ENCODE peak calls at places on chromosomes 11 and 22, in ten cellular contexts. One of them, this sample, is unnamed.

GRCh38 chr11:35372565-35373283 is 46.6 kb downstream of the SLC1A2 start:
- ATAC-seq in stimulated activated memory B cell treated with anti-CD40 and anti-IgM and Interleukin-4, amounts not matched to agents 10 μg/mL and 1 μg/mL and 100 μg/mL, for 72 hours: no peak
- ATAC-seq in upper lobe of right lung: peak; percentile 18
- ATAC-seq in activated naive CD8-positive, alpha-beta T cell treated with anti-CD3 and anti-CD28 coated beads, Interleukin-2, amount 50 U/mL, for 24 hours: no peak
- ATAC-seq in A549: peak; percentile 58
- ATAC-seq in GM23338: no peak
- ATAC-seq in PC-3: no peak
- ATAC-seq in psoas muscle: no peak
- ATAC-seq in Right ventricle myocardium inferior: no peak
- ATAC-seq in effector memory CD8-positive, alpha-beta T cell: no peak
- ATAC-seq in this sample: no peak

GRCh38 chr11:124179311-124179710 is 3.8 kb upstream of the OR10D3 start:
- ATAC-seq in PC-3: no peak
- ATAC-seq in stimulated activated memory B cell treated with anti-CD40 and anti-IgM and Interleukin-4, amounts not matched to agents 10 μg/mL and 1 μg/mL and 100 μg/mL, for 72 hours: no peak
- ATAC-seq in upper lobe of right lung: no peak
- ATAC-seq in activated naive CD8-positive, alpha-beta T cell treated with anti-CD3 and anti-CD28 coated beads, Interleukin-2, amount 50 U/mL, for 24 hours: no peak
- ATAC-seq in Right ventricle myocardium inferior: no peak
- ATAC-seq in effector memory CD8-positive, alpha-beta T cell: no peak
- ATAC-seq in psoas muscle: no peak
- ATAC-seq in GM23338: no peak
- ATAC-seq in A549: no peak
- ATAC-seq in this sample: no peak

GRCh38 chr11:9639985-9640384 is 23.9 kb upstream of the SWAP70 start:
- ATAC-seq in activated naive CD8-positive, alpha-beta T cell treated with anti-CD3 and anti-CD28 coated beads, Interleukin-2, amount 50 U/mL, for 24 hours: no peak
- ATAC-seq in GM23338: no peak
- ATAC-seq in stimulated activated memory B cell treated with anti-CD40 and anti-IgM and Interleukin-4, amounts not matched to agents 10 μg/mL and 1 μg/mL and 100 μg/mL, for 72 hours: peak; percentile 92
- ATAC-seq in PC-3: no peak
- ATAC-seq in upper lobe of right lung: peak; percentile 87
- ATAC-seq in effector memory CD8-positive, alpha-beta T cell: peak; percentile 26
- ATAC-seq in A549: no peak
- ATAC-seq in psoas muscle: no peak
- ATAC-seq in Right ventricle myocardium inferior: peak; percentile 54
- ATAC-seq in this sample: no peak

GRCh38 chr22:42970029-42970428 is 44.9 kb downstream of the PACSIN2 start:
- ATAC-seq in psoas muscle: no peak
- ATAC-seq in A549: no peak
- ATAC-seq in stimulated activated memory B cell treated with anti-CD40 and anti-IgM and Interleukin-4, amounts not matched to agents 10 μg/mL and 1 μg/mL and 100 μg/mL, for 72 hours: peak; percentile 57
- ATAC-seq in GM23338: no peak
- ATAC-seq in upper lobe of right lung: peak; percentile 72
- ATAC-seq in activated naive CD8-positive, alpha-beta T cell treated with anti-CD3 and anti-CD28 coated beads, Interleukin-2, amount 50 U/mL, for 24 hours: no peak
- ATAC-seq in Right ventricle myocardium inferior: no peak
- ATAC-seq in effector memory CD8-positive, alpha-beta T cell: no peak
- ATAC-seq in PC-3: peak; percentile 73
- ATAC-seq in this sample: peak; percentile 57

GRCh38 chr11:16293204-16293681 is 63.1 kb downstream of the SOX6 start:
- ATAC-seq in psoas muscle: peak; percentile 85
- ATAC-seq in GM23338: peak; percentile 66
- ATAC-seq in stimulated activated memory B cell treated with anti-CD40 and anti-IgM and Interleukin-4, amounts not matched to agents 10 μg/mL and 1 μg/mL and 100 μg/mL, for 72 hours: no peak
- ATAC-seq in A549: no peak
- ATAC-seq in effector memory CD8-positive, alpha-beta T cell: no peak
- ATAC-seq in activated naive CD8-positive, alpha-beta T cell treated with anti-CD3 and anti-CD28 coated beads, Interleukin-2, amount 50 U/mL, for 24 hours: no peak
- ATAC-seq in upper lobe of right lung: no peak
- ATAC-seq in PC-3: no peak
- ATAC-seq in Right ventricle myocardium inferior: peak; percentile 91
- ATAC-seq in this sample: no peak

GRCh38 chr22:23684561-23685031 is 6.2 kb upstream of the RGL4 start:
- ATAC-seq in GM23338: no peak
- ATAC-seq in upper lobe of right lung: no peak
- ATAC-seq in Right ventricle myocardium inferior: no peak
- ATAC-seq in activated naive CD8-positive, alpha-beta T cell treated with anti-CD3 and anti-CD28 coated beads, Interleukin-2, amount 50 U/mL, for 24 hours: no peak
- ATAC-seq in psoas muscle: peak; percentile 2
- ATAC-seq in stimulated activated memory B cell treated with anti-CD40 and anti-IgM and Interleukin-4, amounts not matched to agents 10 μg/mL and 1 μg/mL and 100 μg/mL, for 72 hours: no peak
- ATAC-seq in PC-3: no peak
- ATAC-seq in effector memory CD8-positive, alpha-beta T cell: no peak
- ATAC-seq in A549: no peak
- ATAC-seq in this sample: no peak

GRCh38 chr11:77053217-77054013 is 13.4 kb upstream of the CAPN5 start:
- ATAC-seq in A549: no peak
- ATAC-seq in activated naive CD8-positive, alpha-beta T cell treated with anti-CD3 and anti-CD28 coated beads, Interleukin-2, amount 50 U/mL, for 24 hours: no peak
- ATAC-seq in Right ventricle myocardium inferior: no peak
- ATAC-seq in stimulated activated memory B cell treated with anti-CD40 and anti-IgM and Interleukin-4, amounts not matched to agents 10 μg/mL and 1 μg/mL and 100 μg/mL, for 72 hours: peak; percentile 50
- ATAC-seq in PC-3: no peak
- ATAC-seq in GM23338: no peak
- ATAC-seq in upper lobe of right lung: no peak
- ATAC-seq in effector memory CD8-positive, alpha-beta T cell: no peak
- ATAC-seq in psoas muscle: no peak
- ATAC-seq in this sample: no peak

GRCh38 chr22:20239063-20239950 is 28.8 kb downstream of the RTN4R start:
- ATAC-seq in upper lobe of right lung: no peak
- ATAC-seq in activated naive CD8-positive, alpha-beta T cell treated with anti-CD3 and anti-CD28 coated beads, Interleukin-2, amount 50 U/mL, for 24 hours: peak; percentile 26
- ATAC-seq in stimulated activated memory B cell treated with anti-CD40 and anti-IgM and Interleukin-4, amounts not matched to agents 10 μg/mL and 1 μg/mL and 100 μg/mL, for 72 hours: no peak
- ATAC-seq in GM23338: peak; percentile 18
- ATAC-seq in A549: no peak
- ATAC-seq in Right ventricle myocardium inferior: no peak
- ATAC-seq in psoas muscle: peak; percentile 45
- ATAC-seq in effector memory CD8-positive, alpha-beta T cell: no peak
- ATAC-seq in PC-3: no peak
- ATAC-seq in this sample: no peak

GRCh38 chr22:24455039-24455438 is 27.6 kb downstream of the ADORA2A start:
- ATAC-seq in upper lobe of right lung: no peak
- ATAC-seq in effector memory CD8-positive, alpha-beta T cell: no peak
- ATAC-seq in A549: no peak
- ATAC-seq in stimulated activated memory B cell treated with anti-CD40 and anti-IgM and Interleukin-4, amounts not matched to agents 10 μg/mL and 1 μg/mL and 100 μg/mL, for 72 hours: no peak
- ATAC-seq in Right ventricle myocardium inferior: peak; percentile 57
- ATAC-seq in GM23338: no peak
- ATAC-seq in psoas muscle: no peak
- ATAC-seq in PC-3: no peak
- ATAC-seq in activated naive CD8-positive, alpha-beta T cell treated with anti-CD3 and anti-CD28 coated beads, Interleukin-2, amount 50 U/mL, for 24 hours: no peak
- ATAC-seq in this sample: no peak

GRCh38 chr11:125312391-125312790 is 147.8 kb downstream of the PKNOX2 start:
- ATAC-seq in effector memory CD8-positive, alpha-beta T cell: no peak
- ATAC-seq in activated naive CD8-positive, alpha-beta T cell treated with anti-CD3 and anti-CD28 coated beads, Interleukin-2, amount 50 U/mL, for 24 hours: no peak
- ATAC-seq in psoas muscle: no peak
- ATAC-seq in Right ventricle myocardium inferior: no peak
- ATAC-seq in GM23338: no peak
- ATAC-seq in PC-3: no peak
- ATAC-seq in A549: no peak
- ATAC-seq in upper lobe of right lung: no peak
- ATAC-seq in stimulated activated memory B cell treated with anti-CD40 and anti-IgM and Interleukin-4, amounts not matched to agents 10 μg/mL and 1 μg/mL and 100 μg/mL, for 72 hours: no peak
- ATAC-seq in this sample: no peak

GRCh38 chr11:65390099-65390941 is 3.9 kb downstream of the FRMD8 start:
- ATAC-seq in psoas muscle: no peak
- ATAC-seq in Right ventricle myocardium inferior: no peak
- ATAC-seq in GM23338: peak; percentile 18
- ATAC-seq in effector memory CD8-positive, alpha-beta T cell: no peak
- ATAC-seq in activated naive CD8-positive, alpha-beta T cell treated with anti-CD3 and anti-CD28 coated beads, Interleukin-2, amount 50 U/mL, for 24 hours: no peak
- ATAC-seq in A549: no peak
- ATAC-seq in upper lobe of right lung: no peak
- ATAC-seq in stimulated activated memory B cell treated with anti-CD40 and anti-IgM and Interleukin-4, amounts not matched to agents 10 μg/mL and 1 μg/mL and 100 μg/mL, for 72 hours: no peak
- ATAC-seq in PC-3: no peak
- ATAC-seq in this sample: no peak

GRCh38 chr11:34331329-34331728 is 26.5 kb downstream of the ABTB2 start:
- ATAC-seq in PC-3: peak; percentile 82
- ATAC-seq in A549: peak; percentile 57
- ATAC-seq in GM23338: no peak
- ATAC-seq in effector memory CD8-positive, alpha-beta T cell: no peak
- ATAC-seq in upper lobe of right lung: no peak
- ATAC-seq in Right ventricle myocardium inferior: no peak
- ATAC-seq in psoas muscle: peak; percentile 41
- ATAC-seq in activated naive CD8-positive, alpha-beta T cell treated with anti-CD3 and anti-CD28 coated beads, Interleukin-2, amount 50 U/mL, for 24 hours: no peak
- ATAC-seq in stimulated activated memory B cell treated with anti-CD40 and anti-IgM and Interleukin-4, amounts not matched to agents 10 μg/mL and 1 μg/mL and 100 μg/mL, for 72 hours: no peak
- ATAC-seq in this sample: no peak

GRCh38 chr11:128967578-128967977 is 24.9 kb upstream of the TP53AIP1 start:
- ATAC-seq in Right ventricle myocardium inferior: no peak
- ATAC-seq in psoas muscle: peak; percentile 75
- ATAC-seq in GM23338: no peak
- ATAC-seq in upper lobe of right lung: no peak
- ATAC-seq in effector memory CD8-positive, alpha-beta T cell: no peak
- ATAC-seq in A549: no peak
- ATAC-seq in activated naive CD8-positive, alpha-beta T cell treated with anti-CD3 and anti-CD28 coated beads, Interleukin-2, amount 50 U/mL, for 24 hours: no peak
- ATAC-seq in stimulated activated memory B cell treated with anti-CD40 and anti-IgM and Interleukin-4, amounts not matched to agents 10 μg/mL and 1 μg/mL and 100 μg/mL, for 72 hours: no peak
- ATAC-seq in PC-3: no peak
- ATAC-seq in this sample: no peak

GRCh38 chr11:118274184-118274583 is 10.1 kb upstream of the MPZL2 start:
- ATAC-seq in activated naive CD8-positive, alpha-beta T cell treated with anti-CD3 and anti-CD28 coated beads, Interleukin-2, amount 50 U/mL, for 24 hours: no peak
- ATAC-seq in A549: no peak
- ATAC-seq in GM23338: no peak
- ATAC-seq in effector memory CD8-positive, alpha-beta T cell: no peak
- ATAC-seq in PC-3: peak; percentile 20
- ATAC-seq in stimulated activated memory B cell treated with anti-CD40 and anti-IgM and Interleukin-4, amounts not matched to agents 10 μg/mL and 1 μg/mL and 100 μg/mL, for 72 hours: no peak
- ATAC-seq in Right ventricle myocardium inferior: no peak
- ATAC-seq in psoas muscle: no peak
- ATAC-seq in upper lobe of right lung: peak; percentile 82
- ATAC-seq in this sample: no peak

GRCh38 chr11:1337647-1338007 is 28.2 kb upstream of the TOLLIP start:
- ATAC-seq in effector memory CD8-positive, alpha-beta T cell: no peak
- ATAC-seq in A549: no peak
- ATAC-seq in upper lobe of right lung: no peak
- ATAC-seq in GM23338: no peak
- ATAC-seq in psoas muscle: no peak
- ATAC-seq in PC-3: no peak
- ATAC-seq in stimulated activated memory B cell treated with anti-CD40 and anti-IgM and Interleukin-4, amounts not matched to agents 10 μg/mL and 1 μg/mL and 100 μg/mL, for 72 hours: peak; percentile 53
- ATAC-seq in activated naive CD8-positive, alpha-beta T cell treated with anti-CD3 and anti-CD28 coated beads, Interleukin-2, amount 50 U/mL, for 24 hours: no peak
- ATAC-seq in Right ventricle myocardium inferior: no peak
- ATAC-seq in this sample: no peak

GRCh38 chr11:44555031-44555800 is 10.2 kb upstream of the CD82 start:
- ATAC-seq in activated naive CD8-positive, alpha-beta T cell treated with anti-CD3 and anti-CD28 coated beads, Interleukin-2, amount 50 U/mL, for 24 hours: no peak
- ATAC-seq in effector memory CD8-positive, alpha-beta T cell: no peak
- ATAC-seq in upper lobe of right lung: no peak
- ATAC-seq in A549: no peak
- ATAC-seq in PC-3: no peak
- ATAC-seq in stimulated activated memory B cell treated with anti-CD40 and anti-IgM and Interleukin-4, amounts not matched to agents 10 μg/mL and 1 μg/mL and 100 μg/mL, for 72 hours: no peak
- ATAC-seq in Right ventricle myocardium inferior: no peak
- ATAC-seq in psoas muscle: no peak
- ATAC-seq in GM23338: no peak
- ATAC-seq in this sample: no peak

GRCh38 chr11:61580292-61580888 is 486 bp downstream of the SYT7 start:
- ATAC-seq in effector memory CD8-positive, alpha-beta T cell: peak; percentile 1
- ATAC-seq in upper lobe of right lung: peak; percentile 1
- ATAC-seq in activated naive CD8-positive, alpha-beta T cell treated with anti-CD3 and anti-CD28 coated beads, Interleukin-2, amount 50 U/mL, for 24 hours: peak; percentile 6
- ATAC-seq in psoas muscle: no peak
- ATAC-seq in A549: peak; percentile 14
- ATAC-seq in PC-3: peak; percentile 32
- ATAC-seq in stimulated activated memory B cell treated with anti-CD40 and anti-IgM and Interleukin-4, amounts not matched to agents 10 μg/mL and 1 μg/mL and 100 μg/mL, for 72 hours: no peak
- ATAC-seq in Right ventricle myocardium inferior: no peak
- ATAC-seq in GM23338: peak; percentile 9
- ATAC-seq in this sample: peak; percentile 3

GRCh38 chr11:132289590-132290256 is 919.3 kb downstream of the NTM start:
- ATAC-seq in stimulated activated memory B cell treated with anti-CD40 and anti-IgM and Interleukin-4, amounts not matched to agents 10 μg/mL and 1 μg/mL and 100 μg/mL, for 72 hours: no peak
- ATAC-seq in effector memory CD8-positive, alpha-beta T cell: no peak
- ATAC-seq in Right ventricle myocardium inferior: no peak
- ATAC-seq in PC-3: no peak
- ATAC-seq in GM23338: no peak
- ATAC-seq in A549: no peak
- ATAC-seq in upper lobe of right lung: no peak
- ATAC-seq in activated naive CD8-positive, alpha-beta T cell treated with anti-CD3 and anti-CD28 coated beads, Interleukin-2, amount 50 U/mL, for 24 hours: no peak
- ATAC-seq in psoas muscle: no peak
- ATAC-seq in this sample: no peak

GRCh38 chr11:17810736-17811135 is 76.2 kb downstream of the KCNC1 start:
- ATAC-seq in A549: no peak
- ATAC-seq in activated naive CD8-positive, alpha-beta T cell treated with anti-CD3 and anti-CD28 coated beads, Interleukin-2, amount 50 U/mL, for 24 hours: no peak
- ATAC-seq in stimulated activated memory B cell treated with anti-CD40 and anti-IgM and Interleukin-4, amounts not matched to agents 10 μg/mL and 1 μg/mL and 100 μg/mL, for 72 hours: no peak
- ATAC-seq in PC-3: no peak
- ATAC-seq in GM23338: no peak
- ATAC-seq in Right ventricle myocardium inferior: no peak
- ATAC-seq in psoas muscle: peak; percentile 36
- ATAC-seq in effector memory CD8-positive, alpha-beta T cell: no peak
- ATAC-seq in upper lobe of right lung: no peak
- ATAC-seq in this sample: no peak

GRCh38 chr11:73168925-73169579 is 26.9 kb upstream of the FCHSD2 start:
- ATAC-seq in PC-3: no peak
- ATAC-seq in A549: no peak
- ATAC-seq in psoas muscle: peak; percentile 74
- ATAC-seq in effector memory CD8-positive, alpha-beta T cell: no peak
- ATAC-seq in Right ventricle myocardium inferior: peak; percentile 17
- ATAC-seq in upper lobe of right lung: no peak
- ATAC-seq in GM23338: peak; percentile 66
- ATAC-seq in stimulated activated memory B cell treated with anti-CD40 and anti-IgM and Interleukin-4, amounts not matched to agents 10 μg/mL and 1 μg/mL and 100 μg/mL, for 72 hours: no peak
- ATAC-seq in activated naive CD8-positive, alpha-beta T cell treated with anti-CD3 and anti-CD28 coated beads, Interleukin-2, amount 50 U/mL, for 24 hours: no peak
- ATAC-seq in this sample: no peak

GRCh38 chr11:88886796-88887195 is 179.0 kb downstream of the GRM5 start:
- ATAC-seq in A549: peak; percentile 83
- ATAC-seq in stimulated activated memory B cell treated with anti-CD40 and anti-IgM and Interleukin-4, amounts not matched to agents 10 μg/mL and 1 μg/mL and 100 μg/mL, for 72 hours: no peak
- ATAC-seq in effector memory CD8-positive, alpha-beta T cell: no peak
- ATAC-seq in PC-3: peak; percentile 99
- ATAC-seq in upper lobe of right lung: no peak
- ATAC-seq in Right ventricle myocardium inferior: no peak
- ATAC-seq in GM23338: peak; percentile 46
- ATAC-seq in activated naive CD8-positive, alpha-beta T cell treated with anti-CD3 and anti-CD28 coated beads, Interleukin-2, amount 50 U/mL, for 24 hours: no peak
- ATAC-seq in psoas muscle: no peak
- ATAC-seq in this sample: no peak

GRCh38 chr11:20045098-20045688 is 115.1 kb downstream of the DBX1 start:
- ATAC-seq in effector memory CD8-positive, alpha-beta T cell: no peak
- ATAC-seq in stimulated activated memory B cell treated with anti-CD40 and anti-IgM and Interleukin-4, amounts not matched to agents 10 μg/mL and 1 μg/mL and 100 μg/mL, for 72 hours: no peak
- ATAC-seq in psoas muscle: peak; percentile 68
- ATAC-seq in GM23338: no peak
- ATAC-seq in A549: no peak
- ATAC-seq in PC-3: no peak
- ATAC-seq in activated naive CD8-positive, alpha-beta T cell treated with anti-CD3 and anti-CD28 coated beads, Interleukin-2, amount 50 U/mL, for 24 hours: no peak
- ATAC-seq in upper lobe of right lung: peak; percentile 28
- ATAC-seq in Right ventricle myocardium inferior: peak; percentile 56
- ATAC-seq in this sample: no peak

GRCh38 chr11:66868726-66869291 is 11.9 kb downstream of the LRFN4 start:
- ATAC-seq in Right ventricle myocardium inferior: peak; percentile 33
- ATAC-seq in GM23338: peak; percentile 89
- ATAC-seq in A549: peak; percentile 75
- ATAC-seq in psoas muscle: no peak
- ATAC-seq in upper lobe of right lung: peak; percentile 86
- ATAC-seq in activated naive CD8-positive, alpha-beta T cell treated with anti-CD3 and anti-CD28 coated beads, Interleukin-2, amount 50 U/mL, for 24 hours: peak; percentile 84
- ATAC-seq in effector memory CD8-positive, alpha-beta T cell: peak; percentile 99
- ATAC-seq in stimulated activated memory B cell treated with anti-CD40 and anti-IgM and Interleukin-4, amounts not matched to agents 10 μg/mL and 1 μg/mL and 100 μg/mL, for 72 hours: peak; percentile 90
- ATAC-seq in PC-3: peak; percentile 96
- ATAC-seq in this sample: peak; percentile 94

GRCh38 chr11:75566763-75567279 is 4.8 kb downstream of the SERPINH1 start:
- ATAC-seq in upper lobe of right lung: no peak
- ATAC-seq in psoas muscle: no peak
- ATAC-seq in Right ventricle myocardium inferior: no peak
- ATAC-seq in GM23338: no peak
- ATAC-seq in stimulated activated memory B cell treated with anti-CD40 and anti-IgM and Interleukin-4, amounts not matched to agents 10 μg/mL and 1 μg/mL and 100 μg/mL, for 72 hours: no peak
- ATAC-seq in A549: no peak
- ATAC-seq in activated naive CD8-positive, alpha-beta T cell treated with anti-CD3 and anti-CD28 coated beads, Interleukin-2, amount 50 U/mL, for 24 hours: no peak
- ATAC-seq in effector memory CD8-positive, alpha-beta T cell: no peak
- ATAC-seq in PC-3: no peak
- ATAC-seq in this sample: no peak

GRCh38 chr11:111372538-111372937 is 6.5 kb downstream of the POU2AF1 start:
- ATAC-seq in psoas muscle: no peak
- ATAC-seq in GM23338: no peak
- ATAC-seq in upper lobe of right lung: no peak
- ATAC-seq in PC-3: no peak
- ATAC-seq in activated naive CD8-positive, alpha-beta T cell treated with anti-CD3 and anti-CD28 coated beads, Interleukin-2, amount 50 U/mL, for 24 hours: no peak
- ATAC-seq in stimulated activated memory B cell treated with anti-CD40 and anti-IgM and Interleukin-4, amounts not matched to agents 10 μg/mL and 1 μg/mL and 100 μg/mL, for 72 hours: no peak
- ATAC-seq in effector memory CD8-positive, alpha-beta T cell: no peak
- ATAC-seq in Right ventricle myocardium inferior: no peak
- ATAC-seq in A549: no peak
- ATAC-seq in this sample: no peak